ENCODE peak calls at places on chromosomes 4 and X, in ten cellular contexts. One of them, this sample, is unnamed.

GRCh38 chrX:20067709-20068315 is 48.9 kb downstream of the MAP7D2 start:
- DNase-seq in spleen: no peak
- DNase-seq in HEK293T: no peak
- DNase-seq in GM04504: peak; percentile 80
- DNase-seq in Panc1: peak; percentile 18
- DNase-seq in MG63: peak; percentile 78
- DNase-seq in retina: no peak
- DNase-seq in astrocyte of the hippocampus: peak; percentile 93
- DNase-seq in AG04449: peak; percentile 42
- DNase-seq in GOT3: peak; percentile 12
- DNase-seq in this sample: peak; percentile 93

GRCh38 chr4:99221980-99222379 is 2.9 kb upstream of the ADH6 start:
- DNase-seq in retina: no peak
- DNase-seq in GOT3: no peak
- DNase-seq in AG04449: no peak
- DNase-seq in MG63: no peak
- DNase-seq in astrocyte of the hippocampus: no peak
- DNase-seq in spleen: no peak
- DNase-seq in GM04504: no peak
- DNase-seq in Panc1: no peak
- DNase-seq in HEK293T: no peak
- DNase-seq in this sample: peak; percentile 94

GRCh38 chrX:22095306-22095705 is 63.2 kb downstream of the PHEX start:
- DNase-seq in astrocyte of the hippocampus: no peak
- DNase-seq in spleen: no peak
- DNase-seq in GOT3: no peak
- DNase-seq in Panc1: no peak
- DNase-seq in MG63: peak; percentile 22
- DNase-seq in GM04504: peak; percentile 31
- DNase-seq in HEK293T: no peak
- DNase-seq in retina: no peak
- DNase-seq in AG04449: no peak
- DNase-seq in this sample: peak; percentile 71

GRCh38 chr4:74543983-74544382 is 99.0 kb downstream of the AREG start:
- DNase-seq in AG04449: peak; percentile 38
- DNase-seq in spleen: no peak
- DNase-seq in HEK293T: no peak
- DNase-seq in GOT3: no peak
- DNase-seq in astrocyte of the hippocampus: peak; percentile 33
- DNase-seq in retina: no peak
- DNase-seq in GM04504: no peak
- DNase-seq in MG63: no peak
- DNase-seq in Panc1: no peak
- DNase-seq in this sample: peak; percentile 51

GRCh38 chr4:73308286-73308685 is 49.7 kb upstream of the ANKRD17 start:
- DNase-seq in GM04504: no peak
- DNase-seq in astrocyte of the hippocampus: peak; percentile 14
- DNase-seq in retina: no peak
- DNase-seq in MG63: no peak
- DNase-seq in GOT3: no peak
- DNase-seq in spleen: no peak
- DNase-seq in HEK293T: no peak
- DNase-seq in Panc1: no peak
- DNase-seq in AG04449: no peak
- DNase-seq in this sample: peak; percentile 45

GRCh38 chr4:140188975-140189374 is 35.0 kb upstream of the MAML3 start:
- DNase-seq in astrocyte of the hippocampus: peak; percentile 74
- DNase-seq in spleen: no peak
- DNase-seq in GM04504: peak; percentile 23
- DNase-seq in MG63: peak; percentile 5
- DNase-seq in GOT3: no peak
- DNase-seq in AG04449: peak; percentile 24
- DNase-seq in HEK293T: no peak
- DNase-seq in Panc1: no peak
- DNase-seq in retina: no peak
- DNase-seq in this sample: peak; percentile 96

GRCh38 chrX:40094041-40094899 is 3.5 kb downstream of the BCOR start:
- DNase-seq in spleen: peak; percentile 82
- DNase-seq in astrocyte of the hippocampus: peak; percentile 66
- DNase-seq in MG63: peak; percentile 50
- DNase-seq in GM04504: no peak
- DNase-seq in Panc1: no peak
- DNase-seq in AG04449: no peak
- DNase-seq in retina: peak; percentile 88
- DNase-seq in HEK293T: no peak
- DNase-seq in GOT3: no peak
- DNase-seq in this sample: no peak

GRCh38 chrX:101206471-101206870 is 13.1 kb upstream of the DRP2 start:
- DNase-seq in GOT3: no peak
- DNase-seq in HEK293T: peak; percentile 53
- DNase-seq in MG63: no peak
- DNase-seq in AG04449: no peak
- DNase-seq in spleen: no peak
- DNase-seq in astrocyte of the hippocampus: peak; percentile 36
- DNase-seq in retina: no peak
- DNase-seq in GM04504: peak; percentile 17
- DNase-seq in Panc1: peak; percentile 22
- DNase-seq in this sample: peak; percentile 30

GRCh38 chrX:22073928-22074327 is 41.8 kb downstream of the PHEX start:
- DNase-seq in MG63: no peak
- DNase-seq in retina: no peak
- DNase-seq in GM04504: no peak
- DNase-seq in spleen: no peak
- DNase-seq in Panc1: no peak
- DNase-seq in GOT3: no peak
- DNase-seq in AG04449: no peak
- DNase-seq in astrocyte of the hippocampus: no peak
- DNase-seq in HEK293T: no peak
- DNase-seq in this sample: peak; percentile 65

GRCh38 chrX:150372280-150372679 is 9.2 kb downstream of the MAMLD1 start:
- DNase-seq in retina: no peak
- DNase-seq in Panc1: no peak
- DNase-seq in MG63: no peak
- DNase-seq in GM04504: no peak
- DNase-seq in AG04449: no peak
- DNase-seq in HEK293T: no peak
- DNase-seq in GOT3: no peak
- DNase-seq in spleen: no peak
- DNase-seq in astrocyte of the hippocampus: peak; percentile 16
- DNase-seq in this sample: no peak

GRCh38 chrX:153573999-153574398 is 24.9 kb downstream of the CCNQ start:
- DNase-seq in AG04449: no peak
- DNase-seq in Panc1: no peak
- DNase-seq in retina: no peak
- DNase-seq in spleen: no peak
- DNase-seq in astrocyte of the hippocampus: no peak
- DNase-seq in GM04504: no peak
- DNase-seq in MG63: no peak
- DNase-seq in HEK293T: no peak
- DNase-seq in GOT3: no peak
- DNase-seq in this sample: no peak